ENCODE peak calls at places on chromosomes 6 and 20, in four cellular contexts. One of them, this sample, is unnamed.
A peak's percentile ranks its signal among the peaks of the same experiment; 100 is the strongest.

GRCh38 chr6:156988276-156989158 is 211.3 kb downstream of the ARID1B start:
- DNase-seq in tibial nerve: no peak
- DNase-seq in ovary: no peak
- DNase-seq in aorta: no peak
- DNase-seq in this sample: no peak

GRCh38 chr20:34249291-34249690 is 8.1 kb downstream of the ASIP start:
- DNase-seq in tibial nerve: no peak
- DNase-seq in ovary: no peak
- DNase-seq in aorta: no peak
- DNase-seq in this sample: no peak

GRCh38 chr6:101296184-101296583 is 97.3 kb upstream of the GRIK2 start:
- DNase-seq in tibial nerve: no peak
- DNase-seq in ovary: no peak
- DNase-seq in aorta: no peak
- DNase-seq in this sample: no peak

GRCh38 chr6:139570166-139570565 is 195.7 kb upstream of the CITED2 start:
- DNase-seq in tibial nerve: no peak
- DNase-seq in ovary: no peak
- DNase-seq in aorta: no peak
- DNase-seq in this sample: no peak

GRCh38 chr20:20462185-20462584 is 94.3 kb downstream of the INSM1 start:
- DNase-seq in tibial nerve: no peak
- DNase-seq in ovary: no peak
- DNase-seq in aorta: no peak
- DNase-seq in this sample: no peak

GRCh38 chr6:79796197-79796596 is 151.2 kb downstream of the ELOVL4 start:
- DNase-seq in tibial nerve: no peak
- DNase-seq in ovary: no peak
- DNase-seq in aorta: no peak
- DNase-seq in this sample: no peak

GRCh38 chr6:95574811-95575210 is 2.5 kb upstream of the MANEA start:
- DNase-seq in tibial nerve: no peak
- DNase-seq in ovary: no peak
- DNase-seq in aorta: no peak
- DNase-seq in this sample: no peak

GRCh38 chr6:75563032-75563431 is 38.6 kb upstream of the SENP6 start:
- DNase-seq in tibial nerve: no peak
- DNase-seq in ovary: no peak
- DNase-seq in aorta: no peak
- DNase-seq in this sample: no peak

GRCh38 chr20:32037929-32038328 is 14.1 kb upstream of the HCK start:
- DNase-seq in tibial nerve: no peak
- DNase-seq in ovary: no peak
- DNase-seq in aorta: no peak
- DNase-seq in this sample: no peak

GRCh38 chr6:139530551-139530950 is 156.1 kb upstream of the CITED2 start:
- DNase-seq in tibial nerve: no peak
- DNase-seq in ovary: no peak
- DNase-seq in aorta: no peak
- DNase-seq in this sample: no peak

GRCh38 chr6:70108230-70108629 is 194.7 kb downstream of the COL9A1 start:
- DNase-seq in tibial nerve: no peak
- DNase-seq in ovary: no peak
- DNase-seq in aorta: no peak
- DNase-seq in this sample: no peak

GRCh38 chr6:117142145-117142544 is 123.2 kb upstream of the VGLL2 start:
- DNase-seq in tibial nerve: no peak
- DNase-seq in ovary: no peak
- DNase-seq in aorta: no peak
- DNase-seq in this sample: no peak

GRCh38 chr20:34017610-34018009 is 23.9 kb downstream of the RALY start:
- DNase-seq in tibial nerve: no peak
- DNase-seq in ovary: no peak
- DNase-seq in aorta: no peak
- DNase-seq in this sample: no peak

GRCh38 chr6:90144396-90144795 is 152.2 kb downstream of the BACH2 start:
- DNase-seq in tibial nerve: no peak
- DNase-seq in ovary: no peak
- DNase-seq in aorta: no peak
- DNase-seq in this sample: no peak

GRCh38 chr6:89035252-89036106 is 45.1 kb upstream of the PNRC1 start:
- DNase-seq in tibial nerve: peak; percentile 53
- DNase-seq in ovary: peak; percentile 92
- DNase-seq in aorta: peak; percentile 90
- DNase-seq in this sample: peak; percentile 78

GRCh38 chr6:3848380-3848779 is 793 bp upstream of the FAM50B start:
- DNase-seq in tibial nerve: no peak
- DNase-seq in ovary: no peak
- DNase-seq in aorta: no peak
- DNase-seq in this sample: no peak
- H3K4me3 ChIP-seq in tibial nerve: peak overlapping the region; percentile 38
- H3K4me3 ChIP-seq in ovary: peak overlapping the region; percentile 19
- H3K4me3 ChIP-seq in aorta: no peak overlapping the region
- H3K4me3 ChIP-seq in this sample: peak overlapping the region; percentile 48

DNA sequence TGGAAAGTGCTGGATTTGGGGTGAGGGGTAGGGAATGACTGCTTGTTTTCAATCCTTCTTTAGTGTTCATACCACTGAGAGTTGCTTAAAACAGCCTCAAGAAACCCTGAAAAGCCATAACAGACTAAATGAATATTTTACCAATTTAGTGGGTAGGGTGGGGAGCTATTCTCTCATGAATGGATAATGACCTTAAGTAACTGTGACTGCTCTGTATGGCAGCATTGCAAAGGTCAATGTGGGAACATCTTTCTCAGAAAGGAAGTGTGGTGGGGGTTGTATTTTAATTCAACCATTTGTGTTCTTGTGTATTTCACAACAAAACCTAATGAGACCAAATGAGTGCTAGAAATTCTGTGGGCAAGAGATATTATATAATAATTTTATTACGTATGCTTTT is 55.7 kb downstream of the PHACTR2 start:
- DNase-seq in tibial nerve: no peak
- DNase-seq in ovary: no peak
- DNase-seq in aorta: no peak
- DNase-seq in this sample: no peak
- H3K4me3 ChIP-seq in tibial nerve: no peak overlapping the region
- H3K4me3 ChIP-seq in ovary: no peak overlapping the region
- H3K4me3 ChIP-seq in aorta: no peak overlapping the region
- H3K4me3 ChIP-seq in this sample: no peak overlapping the region

GRCh38 chr6:31586013-31586412 is at the start of gene LST1:
- DNase-seq in tibial nerve: no peak
- DNase-seq in ovary: no peak
- DNase-seq in aorta: no peak
- DNase-seq in this sample: peak; percentile 64
- H3K4me3 ChIP-seq in tibial nerve: no peak within 1 kb of the TSS
- H3K4me3 ChIP-seq in ovary: no peak within 1 kb of the TSS
- H3K4me3 ChIP-seq in aorta: no peak within 1 kb of the TSS
- H3K4me3 ChIP-seq in this sample: peak within 1 kb of the TSS; percentile 35

GRCh38 chr6:163983601-163984445 is 569.3 kb downstream of the QKI start:
- DNase-seq in tibial nerve: no peak
- DNase-seq in ovary: no peak
- DNase-seq in aorta: no peak
- DNase-seq in this sample: no peak
- H3K4me3 ChIP-seq in tibial nerve: no peak overlapping the region
- H3K4me3 ChIP-seq in ovary: no peak overlapping the region
- H3K4me3 ChIP-seq in aorta: no peak overlapping the region
- H3K4me3 ChIP-seq in this sample: no peak overlapping the region

DNA sequence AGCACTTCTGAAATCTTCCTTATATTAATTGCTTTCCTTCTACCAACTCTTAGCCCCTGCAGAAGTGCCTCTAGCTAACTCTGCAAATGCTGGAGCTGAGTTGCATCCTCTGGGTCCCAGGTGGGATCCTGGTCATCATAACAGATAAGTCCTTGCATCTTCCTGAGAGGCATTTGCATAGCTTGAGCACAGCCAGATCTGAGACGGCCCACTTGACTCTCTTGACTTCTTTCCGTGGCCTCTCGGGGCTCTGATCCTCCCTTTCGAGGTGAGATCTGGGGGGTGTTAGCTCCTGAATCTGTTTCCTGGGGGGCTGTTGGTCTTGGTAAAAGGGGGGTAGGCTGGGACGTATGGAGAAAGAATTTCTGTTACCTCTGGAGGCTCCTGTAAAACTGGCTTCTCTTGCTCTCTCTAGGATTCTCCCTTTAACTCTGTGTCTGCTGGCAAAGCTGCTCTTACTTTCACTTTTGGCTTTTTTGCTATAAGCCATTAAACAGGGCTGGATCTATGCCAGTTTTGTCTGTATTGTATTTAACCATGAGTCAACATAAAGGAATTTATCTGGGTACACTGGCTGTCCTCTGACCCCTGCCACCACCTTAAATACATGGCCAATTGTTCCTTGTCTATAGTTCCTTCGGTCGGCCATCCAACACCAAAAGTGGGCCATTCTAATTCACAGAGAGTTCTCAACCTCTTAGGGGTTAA is 223.1 kb upstream of the SYNCRIP start:
- DNase-seq in tibial nerve: no peak
- DNase-seq in ovary: no peak
- DNase-seq in aorta: no peak
- DNase-seq in this sample: no peak
- H3K4me3 ChIP-seq in tibial nerve: peak overlapping the region; percentile 31
- H3K4me3 ChIP-seq in ovary: peak overlapping the region; percentile 45
- H3K4me3 ChIP-seq in aorta: peak overlapping the region; percentile 20
- H3K4me3 ChIP-seq in this sample: peak overlapping the region; percentile 48

DNA sequence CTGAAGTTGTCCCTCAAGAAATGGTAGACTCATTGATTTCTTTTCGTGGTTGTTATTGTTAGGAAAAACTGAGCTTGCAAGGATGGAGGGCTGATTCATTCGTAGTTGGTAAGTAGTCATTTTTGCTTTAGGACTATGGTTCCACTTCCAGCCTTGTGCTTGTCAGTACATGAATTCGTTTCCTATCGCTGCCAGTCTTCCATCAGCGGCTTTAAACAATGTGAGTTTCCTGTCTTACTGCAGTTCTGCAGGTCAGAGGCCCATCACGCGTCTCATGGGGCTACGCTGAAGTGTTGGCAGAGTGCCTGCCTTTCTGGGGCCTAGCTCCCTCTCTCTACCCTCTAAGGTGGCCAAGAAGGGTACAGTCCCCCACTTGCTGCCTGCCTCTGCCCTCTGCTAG is 11.4 kb upstream of the MDFI start:
- DNase-seq in tibial nerve: no peak
- DNase-seq in ovary: no peak
- DNase-seq in aorta: peak; percentile 20
- DNase-seq in this sample: peak; percentile 15
- H3K4me3 ChIP-seq in tibial nerve: no peak overlapping the region
- H3K4me3 ChIP-seq in ovary: no peak overlapping the region
- H3K4me3 ChIP-seq in aorta: no peak overlapping the region
- H3K4me3 ChIP-seq in this sample: no peak overlapping the region

DNA sequence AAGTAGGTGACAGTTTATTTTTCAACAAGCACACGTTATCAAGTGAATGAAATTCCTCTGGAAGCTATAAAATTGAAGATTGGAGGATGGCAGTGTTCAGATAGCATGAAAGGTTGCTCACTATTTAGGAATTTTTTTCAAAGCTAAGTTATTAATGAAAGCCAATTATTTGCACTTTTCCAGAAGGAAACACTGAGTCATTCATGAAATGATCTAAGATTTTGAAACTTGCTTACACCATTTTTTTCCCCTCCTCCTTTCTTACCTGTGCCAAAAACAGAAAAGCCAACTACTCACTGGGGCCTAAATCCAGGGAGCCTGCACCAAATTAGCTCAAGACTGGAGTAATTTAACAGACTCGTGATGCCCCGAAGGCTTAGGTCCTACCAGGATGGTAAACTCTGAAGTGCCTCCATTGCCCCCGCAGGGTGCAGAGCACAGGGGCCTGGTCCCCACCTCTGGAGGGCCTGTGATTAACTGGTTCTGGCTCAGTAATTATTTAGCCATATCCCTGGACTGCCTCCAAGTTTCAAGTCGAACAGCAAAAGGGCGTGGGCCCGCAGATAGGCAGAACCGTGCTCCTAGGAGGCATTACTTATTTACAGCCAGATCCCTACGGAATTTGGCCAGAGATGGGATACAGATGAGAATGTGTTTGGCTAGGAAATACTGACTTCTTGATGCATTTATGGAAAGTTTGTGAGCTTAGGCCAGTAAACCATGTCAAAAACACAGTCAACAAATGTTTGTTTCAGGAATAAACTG is 28.0 kb upstream of the ZNF217 start:
- DNase-seq in tibial nerve: no peak
- DNase-seq in ovary: peak; percentile 73
- DNase-seq in aorta: peak; percentile 56
- DNase-seq in this sample: peak; percentile 60
- H3K4me3 ChIP-seq in tibial nerve: no peak overlapping the region
- H3K4me3 ChIP-seq in ovary: no peak overlapping the region
- H3K4me3 ChIP-seq in aorta: no peak overlapping the region
- H3K4me3 ChIP-seq in this sample: no peak overlapping the region

DNA sequence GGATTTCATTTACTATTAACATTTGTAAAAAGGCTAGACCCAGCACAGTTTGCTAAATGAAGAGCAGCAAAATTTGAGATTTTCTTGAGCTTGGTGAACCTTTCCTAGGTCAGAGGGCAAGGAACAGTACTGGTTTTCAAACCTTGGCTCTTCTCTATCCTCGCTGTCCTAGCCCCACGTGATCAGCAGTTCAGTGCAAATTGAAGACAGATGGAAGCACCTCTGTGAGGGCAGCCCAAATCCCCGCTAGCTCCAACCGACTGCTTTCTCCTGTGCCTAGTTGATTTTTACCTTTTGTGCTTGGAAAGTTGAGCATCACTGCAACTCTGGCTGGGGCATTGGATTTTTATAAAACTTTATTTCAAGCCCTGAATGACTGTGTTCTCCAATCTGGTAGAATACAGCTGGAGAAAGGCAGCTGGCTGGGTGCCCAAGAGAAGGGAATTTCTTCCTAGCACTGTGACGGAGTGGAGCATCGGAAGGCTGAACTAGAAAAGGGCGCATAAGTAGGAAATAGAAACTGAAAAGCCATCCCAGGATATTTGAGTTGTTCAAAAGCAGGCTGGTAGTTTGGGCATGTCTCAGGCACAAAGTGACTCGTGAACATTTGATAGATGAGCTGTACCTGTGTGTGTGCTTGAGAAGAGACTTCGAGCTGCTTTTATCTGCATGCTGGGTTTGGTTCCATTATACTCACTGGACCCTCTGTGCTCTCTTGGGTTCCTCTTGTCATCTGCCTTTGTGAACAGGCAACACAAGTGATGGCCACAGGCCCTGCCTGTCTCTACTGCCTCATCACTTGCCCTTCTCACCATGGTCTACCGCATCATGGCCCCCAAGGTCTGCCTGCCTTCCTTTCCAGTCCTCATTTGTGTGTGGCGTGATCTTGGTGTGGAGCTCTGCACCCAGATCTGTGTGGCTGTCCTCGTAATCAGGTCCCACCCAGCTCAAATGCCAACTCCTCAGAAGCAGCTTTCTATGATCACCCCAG is 2.3 kb downstream of the RNF114 start:
- DNase-seq in tibial nerve: peak; percentile 51
- DNase-seq in ovary: peak; percentile 67
- DNase-seq in aorta: peak; percentile 78
- DNase-seq in this sample: no peak
- H3K4me3 ChIP-seq in tibial nerve: no peak overlapping the region
- H3K4me3 ChIP-seq in ovary: no peak overlapping the region
- H3K4me3 ChIP-seq in aorta: no peak overlapping the region
- H3K4me3 ChIP-seq in this sample: no peak overlapping the region

This sample was measured in upper lobe of right lung.